ENCODE peak calls at places on chromosomes 11 and 22, in ten cellular contexts. M, W, V, F, D, N, A, S, J and Z are unnamed samples. For H3K4me1 and H3K9me3, the result is how much of the 10 kb centered on the place peaks cover.

GRCh38 chr22:42799462-42800405 is 57.3 kb downstream of the ARFGAP3 start:
- DNase-seq in M (no peak), W (no peak), V (no peak), F (no peak), D (no peak), N (no peak), A (no peak), S (no peak), J (no peak), Z (no peak)

GRCh38 chr11:117179048-117179999 is 781 bp downstream of the SIDT2 start:
- DNase-seq in M (peak), W (peak), V (peak), F (no peak), D (peak), N (peak), A (peak), S (peak), J (peak), Z (no peak)

GRCh38 chr11:22234743-22235142 is 41.9 kb downstream of the ANO5 start:
- DNase-seq in M (no peak), W (no peak), V (no peak), F (no peak), D (no peak), N (no peak), A (no peak), S (no peak), J (no peak), Z (no peak)

GRCh38 chr11:17063171-17064002 is 14.1 kb downstream of the RPS13 start:
- DNase-seq in M (peak), W (peak), V (peak), F (peak), D (no peak), N (no peak), A (peak), S (peak), J (peak), Z (no peak)

GRCh38 chr11:9982796-9983579 is 311.0 kb downstream of the SBF2 start:
- DNase-seq in M (no peak), W (no peak), V (no peak), F (no peak), D (no peak), N (no peak), A (no peak), S (no peak), J (peak), Z (no peak)

GRCh38 chr11:14974021-14974698 is 2.0 kb upstream of the CALCA start:
- DNase-seq in M (no peak), W (no peak), V (no peak), F (no peak), D (no peak), N (no peak), A (no peak), S (no peak), J (no peak), Z (no peak)

GRCh38 chr22:31281733-31282132 is 10.6 kb downstream of the PIK3IP1 start:
- DNase-seq in M (no peak), W (no peak), V (peak), F (no peak), D (no peak), N (no peak), A (no peak), S (no peak), J (no peak), Z (no peak)

GRCh38 chr22:48979482-48979881 is 848.2 kb downstream of the BRD1 start:
- DNase-seq in M (no peak), W (no peak), V (no peak), F (no peak), D (no peak), N (no peak), A (no peak), S (no peak), J (peak), Z (no peak)

GRCh38 chr22:19291218-19291579 is 320 bp downstream of the CLTCL1 start:
- DNase-seq in M (peak), W (peak), V (peak), F (peak), D (peak), N (no peak), A (no peak), S (no peak), J (no peak), Z (peak)

GRCh38 chr11:122082203-122082602 is 33.8 kb downstream of the BLID start:
- DNase-seq in M (no peak), W (no peak), V (no peak), F (no peak), D (no peak), N (no peak), A (no peak), S (no peak), J (no peak), Z (no peak)

GRCh38 chr22:37309221-37310074 is 27.1 kb downstream of the CYTH4 start:
- DNase-seq in M (peak), W (no peak), V (no peak), F (no peak), D (no peak), N (no peak), A (peak), S (peak), J (no peak), Z (no peak)

GRCh38 chr11:123301696-123302400 is 106.8 kb upstream of the CLMP start:
- DNase-seq in M (peak), W (peak), V (peak), F (peak), D (no peak), N (no peak), A (peak), S (peak), J (peak), Z (peak)

GRCh38 chr11:117076941-117077659 is 21.1 kb downstream of the SIK3 start:
- DNase-seq in M (no peak), W (no peak), V (no peak), F (no peak), D (no peak), N (no peak), A (no peak), S (no peak), J (no peak), Z (no peak)

DNA sequence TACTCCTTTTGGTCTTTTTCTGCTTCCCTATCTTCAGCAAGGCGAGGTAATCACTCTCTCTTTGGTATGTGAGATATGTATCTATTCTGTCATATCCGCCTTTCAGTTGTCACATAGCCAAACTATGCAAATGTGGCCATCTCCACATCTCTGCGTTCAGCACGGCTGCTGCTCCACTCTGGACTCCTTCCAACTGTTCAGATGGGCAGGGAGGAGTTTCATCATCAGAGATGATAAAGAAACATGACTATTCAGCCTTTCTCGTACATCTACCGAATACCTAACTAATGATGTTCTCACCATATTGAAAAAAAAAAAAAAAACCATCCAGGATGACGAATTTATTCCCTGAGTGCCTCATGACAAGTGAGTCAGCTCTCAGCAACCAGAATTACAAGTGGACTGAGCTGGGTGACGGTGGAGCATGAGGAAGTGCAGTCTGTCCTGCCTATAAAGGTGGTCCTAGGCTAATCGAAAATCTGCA is 899.6 kb downstream of the OPCML start:
- DNase-seq in M (no peak), W (no peak), V (no peak), F (no peak), D (peak), N (no peak), A (no peak), S (no peak), J (no peak), Z (no peak)
- H3K27ac ChIP-seq in M (no peak), W (no peak), V (no peak), F (no peak), D (peak), N (no peak), A (peak), S (no peak), J (no peak), Z (no peak)

GRCh38 chr11:82986491-82986890 is 85.0 kb downstream of the DDIAS start:
- DNase-seq in M (no peak), W (no peak), V (no peak), F (no peak), D (no peak), N (no peak), A (no peak), S (no peak), J (no peak), Z (no peak)
- H3K4me1 ChIP-seq in M (under half), W (under half), V (under half), F (under half), D (under half), N (under half), A (under half), S (under half), J (under half), Z (under half)

DNA sequence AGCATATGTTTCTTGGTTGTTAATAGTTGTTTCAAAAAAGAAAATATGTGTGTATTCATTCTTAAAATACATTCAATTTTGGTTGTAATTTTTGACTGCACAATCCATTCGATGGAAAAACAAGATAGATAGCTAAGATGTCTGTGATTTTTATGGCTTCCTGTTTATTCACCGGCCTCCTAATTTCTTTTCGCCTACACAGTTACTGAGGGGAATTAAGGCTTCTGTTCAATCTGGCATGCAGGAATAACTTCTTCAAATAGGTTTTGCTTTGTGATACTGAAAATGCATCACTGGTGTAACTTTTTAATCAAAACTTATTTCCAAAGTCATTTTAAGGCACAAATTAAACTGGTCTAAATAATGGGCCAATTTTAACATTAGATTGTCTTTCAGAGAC is 290.8 kb upstream of the ARHGAP42 start:
- DNase-seq in M (no peak), W (no peak), V (no peak), F (no peak), D (no peak), N (no peak), A (no peak), S (no peak), J (no peak), Z (no peak)
- H3K9me3 ChIP-seq in M (under half), W (under half), V (under half), F (under half), D (under half), N (under half), A (under half), S (under half), J (under half), Z (under half)

GRCh38 chr22:46775789-46776485 is 13.5 kb downstream of the TBC1D22A start:
- DNase-seq in M (no peak), W (no peak), V (no peak), F (no peak), D (no peak), N (no peak), A (peak), S (no peak), J (no peak), Z (no peak)

GRCh38 chr22:46776486-46776826 is 14.0 kb downstream of the TBC1D22A start:
- DNase-seq in M (no peak), W (no peak), V (no peak), F (no peak), D (no peak), N (no peak), A (peak), S (no peak), J (no peak), Z (no peak)

GRCh38 chr22:46774456-46775363 is 12.3 kb downstream of the TBC1D22A start:
- DNase-seq in M (no peak), W (no peak), V (no peak), F (no peak), D (no peak), N (no peak), A (peak), S (peak), J (no peak), Z (no peak)

GRCh38 chr22:46776876-46777608 is 14.6 kb downstream of the TBC1D22A start:
- DNase-seq in M (no peak), W (no peak), V (no peak), F (no peak), D (no peak), N (no peak), A (peak), S (no peak), J (no peak), Z (no peak)

DNA sequence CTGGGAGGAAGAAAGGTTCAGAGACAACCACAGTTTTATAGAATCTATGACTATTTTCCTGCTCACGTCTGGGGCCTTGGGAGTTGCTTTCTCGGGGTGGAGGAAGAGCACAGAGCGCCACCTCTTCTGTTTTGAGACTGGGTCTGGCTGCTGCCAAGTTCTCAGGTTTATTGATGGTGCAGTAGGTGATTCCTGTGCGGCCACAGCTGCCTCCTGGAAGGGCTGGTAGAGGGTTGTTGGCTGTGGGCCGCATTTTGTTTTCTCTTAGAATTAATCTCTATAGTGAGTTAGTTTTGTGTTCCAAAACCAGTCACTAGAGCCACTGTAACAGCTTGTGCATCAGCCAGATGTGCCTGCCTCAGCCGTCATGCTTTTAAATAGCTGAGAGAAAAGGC is 12.9 kb downstream of the TBC1D22A start:
- DNase-seq in M (no peak), W (no peak), V (no peak), F (no peak), D (no peak), N (no peak), A (peak), S (no peak), J (no peak), Z (no peak)
- H3K27ac ChIP-seq in M (no peak), W (peak), V (peak), F (no peak), D (peak), N (no peak), A (peak), S (no peak), J (peak), Z (no peak)

DNA sequence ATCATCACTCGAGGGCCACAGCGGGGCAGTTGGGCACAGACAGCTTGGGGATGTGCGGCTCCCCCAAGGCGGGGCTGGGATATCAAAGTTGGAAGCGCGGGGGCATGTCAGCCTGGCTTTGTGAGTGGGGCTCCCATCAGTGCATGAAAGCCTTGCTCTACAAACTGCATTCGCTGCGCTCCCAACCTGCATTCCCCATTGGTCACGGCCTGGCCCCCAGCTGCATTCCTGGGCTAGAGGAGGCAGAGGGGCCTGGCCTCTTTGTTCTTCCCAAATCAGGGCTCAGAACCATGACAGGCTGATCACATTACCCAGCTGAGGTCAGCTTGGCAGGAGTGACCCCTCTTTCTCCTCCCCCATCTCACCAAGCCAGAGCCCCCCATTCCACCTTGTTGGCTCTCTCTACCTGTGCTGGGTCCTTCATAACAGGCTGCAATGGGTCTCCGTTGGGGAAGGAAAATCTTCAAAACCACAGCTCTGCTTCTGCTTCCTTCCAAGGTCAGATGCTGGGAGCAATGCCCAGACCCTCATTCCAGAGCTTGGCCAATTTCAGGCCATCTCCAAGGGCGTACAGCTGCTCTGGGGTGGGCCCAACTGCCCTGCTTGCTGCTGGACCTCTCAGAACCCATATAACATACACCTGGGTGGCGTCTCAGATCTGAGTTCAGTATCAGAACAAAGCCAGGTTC is 38.7 kb upstream of the CDON start:
- DNase-seq in M (no peak), W (no peak), V (peak), F (no peak), D (no peak), N (no peak), A (peak), S (no peak), J (no peak), Z (no peak)
- H3K4me1 ChIP-seq in M (under half), W (under half), V (under half), F (under half), D (under half), N (under half), A (under half), S (under half), J (under half), Z (under half)

GRCh38 chr11:129155745-129156144 is 36.4 kb downstream of the ARHGAP32 start:
- DNase-seq in M (no peak), W (no peak), V (no peak), F (no peak), D (no peak), N (no peak), A (no peak), S (no peak), J (no peak), Z (no peak)
- H3K9me3 ChIP-seq in M (under half), W (under half), V (under half), F (under half), D (under half), N (under half), A (half or more), S (under half), J (under half), Z (under half)